ENCODE peak calls at places on chromosome 10, in eight cellular contexts. One of them, this sample, is unnamed. For H3K27me3, the result is how much of the 10 kb centered on the place peaks cover.

GRCh38 chr10:34861293-34862004 is 46.4 kb upstream of the PARD3 start:
- DNase-seq in neuronal stem cell: no peak
- DNase-seq in mammary epithelial cell: no peak
- DNase-seq in astrocyte: no peak
- DNase-seq in SK-N-SH: no peak
- DNase-seq in neural progenitor cell: peak
- DNase-seq in PC-3: peak
- DNase-seq in endodermal cell: peak
- DNase-seq in this sample: peak

GRCh38 chr10:52455095-52455494 is 141.0 kb downstream of the DKK1 start:
- DNase-seq in endodermal cell: peak
- DNase-seq in mammary epithelial cell: peak
- DNase-seq in PC-3: peak
- DNase-seq in SK-N-SH: no peak
- DNase-seq in neuronal stem cell: no peak
- DNase-seq in astrocyte: peak
- DNase-seq in neural progenitor cell: no peak
- DNase-seq in this sample: no peak

GRCh38 chr10:71975087-71975890 is 11.1 kb downstream of the CHST3 start:
- DNase-seq in SK-N-SH: no peak
- DNase-seq in astrocyte: no peak
- DNase-seq in PC-3: peak
- DNase-seq in endodermal cell: no peak
- DNase-seq in neuronal stem cell: no peak
- DNase-seq in mammary epithelial cell: peak
- DNase-seq in neural progenitor cell: no peak
- DNase-seq in this sample: peak

GRCh38 chr10:131050162-131050766 is 261.3 kb downstream of the TCERG1L start:
- DNase-seq in PC-3: no peak
- DNase-seq in SK-N-SH: no peak
- DNase-seq in mammary epithelial cell: no peak
- DNase-seq in neural progenitor cell: no peak
- DNase-seq in astrocyte: no peak
- DNase-seq in neuronal stem cell: no peak
- DNase-seq in endodermal cell: no peak
- DNase-seq in this sample: no peak

GRCh38 chr10:36126076-36126475 is 484.0 kb upstream of the FZD8 start:
- DNase-seq in endodermal cell: no peak
- DNase-seq in mammary epithelial cell: peak
- DNase-seq in astrocyte: no peak
- DNase-seq in PC-3: peak
- DNase-seq in neural progenitor cell: no peak
- DNase-seq in neuronal stem cell: no peak
- DNase-seq in SK-N-SH: no peak
- DNase-seq in this sample: no peak

GRCh38 chr10:116029826-116030225 is 243.2 kb downstream of the GFRA1 start:
- DNase-seq in mammary epithelial cell: no peak
- DNase-seq in SK-N-SH: no peak
- DNase-seq in endodermal cell: no peak
- DNase-seq in PC-3: no peak
- DNase-seq in astrocyte: no peak
- DNase-seq in neural progenitor cell: no peak
- DNase-seq in neuronal stem cell: no peak
- DNase-seq in this sample: no peak

GRCh38 chr10:50629495-50630122 is 5.9 kb upstream of the SGMS1 start:
- DNase-seq in neuronal stem cell: no peak
- DNase-seq in endodermal cell: no peak
- DNase-seq in astrocyte: no peak
- DNase-seq in mammary epithelial cell: peak
- DNase-seq in PC-3: no peak
- DNase-seq in neural progenitor cell: no peak
- DNase-seq in SK-N-SH: no peak
- DNase-seq in this sample: no peak

GRCh38 chr10:97319671-97320479 is 804 bp downstream of the FRAT1 start:
- DNase-seq in PC-3: peak
- DNase-seq in mammary epithelial cell: peak
- DNase-seq in neural progenitor cell: peak
- DNase-seq in neuronal stem cell: peak
- DNase-seq in endodermal cell: peak
- DNase-seq in astrocyte: no peak
- DNase-seq in SK-N-SH: peak
- DNase-seq in this sample: peak

GRCh38 chr10:69899727-69900595 is 98.3 kb downstream of the COL13A1 start:
- DNase-seq in astrocyte: no peak
- DNase-seq in neural progenitor cell: no peak
- DNase-seq in neuronal stem cell: no peak
- DNase-seq in PC-3: no peak
- DNase-seq in SK-N-SH: no peak
- DNase-seq in endodermal cell: peak
- DNase-seq in mammary epithelial cell: no peak
- DNase-seq in this sample: no peak

GRCh38 chr10:61754553-61755540 is 92.1 kb downstream of the CABCOCO1 start:
- DNase-seq in SK-N-SH: no peak
- DNase-seq in neural progenitor cell: no peak
- DNase-seq in PC-3: no peak
- DNase-seq in endodermal cell: no peak
- DNase-seq in neuronal stem cell: no peak
- DNase-seq in mammary epithelial cell: peak
- DNase-seq in astrocyte: peak
- DNase-seq in this sample: peak

GRCh38 chr10:67790534-67791408 is 47.2 kb downstream of the DNAJC12 start:
- DNase-seq in PC-3: no peak
- DNase-seq in astrocyte: no peak
- DNase-seq in mammary epithelial cell: peak
- DNase-seq in neural progenitor cell: no peak
- DNase-seq in neuronal stem cell: no peak
- DNase-seq in SK-N-SH: no peak
- DNase-seq in endodermal cell: no peak
- DNase-seq in this sample: peak

GRCh38 chr10:52314822-52315552 is 906 bp downstream of the DKK1 start:
- DNase-seq in neural progenitor cell: peak
- DNase-seq in endodermal cell: no peak
- DNase-seq in astrocyte: peak
- DNase-seq in neuronal stem cell: no peak
- DNase-seq in mammary epithelial cell: peak
- DNase-seq in SK-N-SH: peak
- DNase-seq in PC-3: peak
- DNase-seq in this sample: peak

GRCh38 chr10:70265032-70265689 is 18.6 kb downstream of the NPFFR1 start:
- DNase-seq in mammary epithelial cell: peak
- DNase-seq in PC-3: peak
- DNase-seq in endodermal cell: peak
- DNase-seq in astrocyte: no peak
- DNase-seq in neural progenitor cell: peak
- DNase-seq in SK-N-SH: peak
- DNase-seq in neuronal stem cell: no peak
- DNase-seq in this sample: no peak

GRCh38 chr10:21315321-21316220 is 209.9 kb downstream of the SKIDA1 start:
- DNase-seq in neural progenitor cell: peak
- DNase-seq in PC-3: no peak
- DNase-seq in neuronal stem cell: peak
- DNase-seq in mammary epithelial cell: peak
- DNase-seq in SK-N-SH: peak
- DNase-seq in endodermal cell: peak
- DNase-seq in astrocyte: peak
- DNase-seq in this sample: peak

GRCh38 chr10:103458720-103459119 is at the start of gene CALHM1:
- DNase-seq in endodermal cell: peak
- DNase-seq in mammary epithelial cell: no peak
- DNase-seq in neuronal stem cell: no peak
- DNase-seq in PC-3: no peak
- DNase-seq in neural progenitor cell: peak
- DNase-seq in SK-N-SH: no peak
- DNase-seq in astrocyte: no peak
- DNase-seq in this sample: no peak

GRCh38 chr10:27741173-27742091 is 4.2 kb downstream of the MKX start:
- DNase-seq in PC-3: no peak
- DNase-seq in astrocyte: no peak
- DNase-seq in neuronal stem cell: no peak
- DNase-seq in endodermal cell: peak
- DNase-seq in mammary epithelial cell: no peak
- DNase-seq in neural progenitor cell: peak
- DNase-seq in SK-N-SH: peak
- DNase-seq in this sample: no peak

GRCh38 chr10:72097448-72098300 is 9.3 kb upstream of the SPOCK2 start:
- DNase-seq in mammary epithelial cell: peak
- DNase-seq in endodermal cell: no peak
- DNase-seq in SK-N-SH: no peak
- DNase-seq in PC-3: peak
- DNase-seq in neuronal stem cell: no peak
- DNase-seq in neural progenitor cell: no peak
- DNase-seq in astrocyte: peak
- DNase-seq in this sample: peak

GRCh38 chr10:78815702-78816334 is 252.9 kb upstream of the ZMIZ1 start:
- DNase-seq in neuronal stem cell: no peak
- DNase-seq in neural progenitor cell: no peak
- DNase-seq in mammary epithelial cell: no peak
- DNase-seq in astrocyte: no peak
- DNase-seq in PC-3: peak
- DNase-seq in SK-N-SH: no peak
- DNase-seq in endodermal cell: no peak
- DNase-seq in this sample: no peak

GRCh38 chr10:97188234-97188847 is 2.6 kb upstream of the SLIT1 start:
- DNase-seq in mammary epithelial cell: no peak
- DNase-seq in PC-3: no peak
- DNase-seq in endodermal cell: no peak
- DNase-seq in neural progenitor cell: no peak
- DNase-seq in neuronal stem cell: no peak
- DNase-seq in SK-N-SH: no peak
- DNase-seq in astrocyte: no peak
- DNase-seq in this sample: no peak

DNA sequence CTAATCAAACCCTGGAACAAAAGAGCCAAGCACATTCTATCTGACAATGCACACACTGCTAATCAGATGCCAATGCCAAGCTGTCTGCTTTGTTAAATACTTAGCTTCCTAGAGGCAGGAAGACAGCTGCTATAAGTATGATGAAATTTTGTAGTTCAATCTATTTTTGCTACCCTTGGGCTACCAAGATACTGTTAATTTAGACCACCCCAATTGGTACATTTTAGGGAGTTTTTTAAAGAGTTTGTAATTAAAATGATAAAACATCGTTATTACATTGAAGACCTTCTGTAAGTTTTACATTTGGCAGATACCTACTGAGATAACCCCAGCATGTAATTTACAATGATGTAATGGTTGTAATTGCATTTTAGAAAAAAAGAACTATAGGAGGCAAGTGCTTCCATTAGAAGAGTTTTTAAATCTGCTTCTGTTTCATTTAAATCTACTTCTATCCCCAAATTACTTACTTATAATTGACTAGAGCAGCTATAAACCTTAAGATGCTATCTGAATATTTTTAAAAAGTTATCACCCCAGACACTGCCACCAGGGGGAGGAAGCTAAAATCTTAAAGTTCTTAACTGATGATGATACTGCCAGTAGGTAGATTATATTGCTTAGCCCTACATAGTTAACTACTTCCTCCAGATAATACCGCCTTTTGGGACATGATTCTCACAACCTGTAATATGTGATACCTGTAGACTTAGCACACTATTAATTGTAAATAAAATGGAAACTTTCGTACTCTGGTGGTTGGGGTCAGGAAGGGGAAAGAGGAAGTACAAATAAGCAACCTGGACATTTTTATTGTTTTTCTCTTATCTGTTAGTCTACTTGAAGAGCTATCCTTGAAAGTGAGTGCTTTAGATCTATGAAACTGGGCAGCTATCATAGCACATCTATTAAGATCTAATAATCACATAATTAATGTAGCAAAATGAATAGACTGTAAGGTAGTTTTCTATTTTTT is 268.8 kb downstream of the ADK start:
- DNase-seq in endodermal cell: no peak
- DNase-seq in mammary epithelial cell: peak
- DNase-seq in PC-3: peak
- DNase-seq in neuronal stem cell: peak
- DNase-seq in astrocyte: no peak
- DNase-seq in neural progenitor cell: peak
- DNase-seq in SK-N-SH: peak
- DNase-seq in this sample: peak
- H3K4me3 ChIP-seq in endodermal cell: no peak
- H3K4me3 ChIP-seq in mammary epithelial cell: no peak
- H3K4me3 ChIP-seq in PC-3: no peak
- H3K4me3 ChIP-seq in neuronal stem cell: no peak
- H3K4me3 ChIP-seq in astrocyte: no peak
- H3K4me3 ChIP-seq in neural progenitor cell: no peak
- H3K4me3 ChIP-seq in SK-N-SH: no peak
- H3K4me3 ChIP-seq in this sample: no peak

GRCh38 chr10:86083664-86084175 is 282.9 kb downstream of the GRID1 start:
- DNase-seq in mammary epithelial cell: no peak
- DNase-seq in astrocyte: no peak
- DNase-seq in PC-3: no peak
- DNase-seq in neuronal stem cell: no peak
- DNase-seq in neural progenitor cell: no peak
- DNase-seq in SK-N-SH: no peak
- DNase-seq in endodermal cell: peak
- DNase-seq in this sample: no peak
- H3K27me3 ChIP-seq in mammary epithelial cell: under half
- H3K27me3 ChIP-seq in astrocyte: under half
- H3K27me3 ChIP-seq in PC-3: under half
- H3K27me3 ChIP-seq in neuronal stem cell: under half
- H3K27me3 ChIP-seq in neural progenitor cell: under half
- H3K27me3 ChIP-seq in SK-N-SH: under half
- H3K27me3 ChIP-seq in endodermal cell: under half
- H3K27me3 ChIP-seq in this sample: under half

GRCh38 chr10:33134011-33134751 is 176.2 kb upstream of the ITGB1 start:
- DNase-seq in astrocyte: peak
- DNase-seq in mammary epithelial cell: peak
- DNase-seq in SK-N-SH: no peak
- DNase-seq in endodermal cell: no peak
- DNase-seq in neuronal stem cell: no peak
- DNase-seq in neural progenitor cell: no peak
- DNase-seq in PC-3: peak
- DNase-seq in this sample: peak
- H3K9ac ChIP-seq in astrocyte: peak
- H3K9ac ChIP-seq in mammary epithelial cell: peak
- H3K9ac ChIP-seq in SK-N-SH: peak
- H3K9ac ChIP-seq in endodermal cell: no peak
- H3K9ac ChIP-seq in neuronal stem cell: no peak
- H3K9ac ChIP-seq in neural progenitor cell: no peak
- H3K9ac ChIP-seq in PC-3: peak
- H3K9ac ChIP-seq in this sample: no peak

DNA sequence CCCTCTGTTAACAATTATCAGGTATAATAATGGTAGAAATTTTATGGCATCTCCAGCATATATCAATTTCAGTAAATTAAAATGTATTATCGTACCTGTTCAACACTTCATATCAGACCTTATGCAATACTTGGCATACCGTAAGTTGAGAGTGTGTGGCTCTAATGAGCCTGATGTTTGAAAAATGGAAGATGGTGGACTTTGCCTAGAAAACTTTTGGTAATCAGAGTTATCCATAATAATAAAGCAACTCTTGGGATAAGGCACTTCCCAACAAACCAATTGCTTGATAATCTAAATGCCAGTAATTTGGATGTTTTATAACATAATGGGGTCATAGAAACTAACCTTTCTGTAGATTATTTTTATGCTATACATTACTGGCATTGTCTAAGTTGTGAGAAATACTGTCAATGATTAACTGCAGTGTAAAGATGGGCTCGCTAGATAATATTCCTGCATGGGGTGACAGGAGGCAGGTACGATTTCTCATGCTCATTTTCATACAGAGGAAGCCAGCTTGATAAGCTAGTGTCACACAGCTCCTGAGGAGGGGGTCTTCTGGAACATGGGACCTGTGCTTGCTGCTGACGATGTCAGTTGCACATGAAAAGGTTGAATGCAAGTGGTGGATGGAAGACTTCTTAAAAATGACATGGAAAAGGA is 27.8 kb upstream of the DMBT1 start:
- DNase-seq in mammary epithelial cell: no peak
- DNase-seq in endodermal cell: no peak
- DNase-seq in neuronal stem cell: no peak
- DNase-seq in SK-N-SH: no peak
- DNase-seq in neural progenitor cell: no peak
- DNase-seq in astrocyte: no peak
- DNase-seq in PC-3: no peak
- DNase-seq in this sample: no peak
- H3K4me3 ChIP-seq in mammary epithelial cell: no peak
- H3K4me3 ChIP-seq in endodermal cell: no peak
- H3K4me3 ChIP-seq in neuronal stem cell: no peak
- H3K4me3 ChIP-seq in SK-N-SH: no peak
- H3K4me3 ChIP-seq in neural progenitor cell: no peak
- H3K4me3 ChIP-seq in astrocyte: no peak
- H3K4me3 ChIP-seq in PC-3: no peak
- H3K4me3 ChIP-seq in this sample: no peak